ENCODE peak calls at places on chromosomes 5 and 9, in six cellular contexts. L is endothelial cell of umbilical vein, P is HCT116, C is Panc1, U is GM12891, Q is HL-60. M is an unnamed sample.

GRCh38 chr5:39780341-39780740 is 355.6 kb upstream of the DAB2 start:
- DNase-seq in L (peak; percentile 82), P (no peak), C (no peak), U (no peak), Q (no peak), M (no peak)

GRCh38 chr5:2749514-2750025 is 1.9 kb downstream of the IRX2 start:
- DNase-seq in L (no peak), P (no peak), C (no peak), U (no peak), Q (no peak), M (no peak)

GRCh38 chr9:96651626-96652025 is 3.5 kb downstream of the PRXL2C start:
- DNase-seq in L (peak; percentile 31), P (no peak), C (no peak), U (no peak), Q (no peak), M (no peak)

GRCh38 chr9:93510041-93510440 is 56.7 kb upstream of the FAM120AOS start:
- DNase-seq in L (no peak), P (no peak), C (no peak), U (no peak), Q (no peak), M (no peak)

GRCh38 chr5:136655429-136655828 is 290.1 kb upstream of the TRPC7 start:
- DNase-seq in L (peak; percentile 84), P (no peak), C (no peak), U (no peak), Q (no peak), M (no peak)

GRCh38 chr9:78399153-78399552 is 102.2 kb downstream of the PSAT1 start:
- DNase-seq in L (no peak), P (no peak), C (no peak), U (no peak), Q (no peak), M (no peak)

GRCh38 chr5:65779643-65780042 is 57.6 kb downstream of the NLN start:
- DNase-seq in L (no peak), P (no peak), C (no peak), U (no peak), Q (no peak), M (no peak)

GRCh38 chr5:75601996-75602395 is 9.3 kb upstream of the ANKDD1B start:
- DNase-seq in L (no peak), P (no peak), C (no peak), U (no peak), Q (no peak), M (no peak)

GRCh38 chr9:92725266-92725545 is 39.4 kb downstream of the BICD2 start:
- DNase-seq in L (no peak), P (no peak), C (no peak), U (no peak), Q (no peak), M (no peak)

GRCh38 chr5:139514486-139514856 is 31.9 kb upstream of the STING1 start:
- DNase-seq in L (no peak), P (no peak), C (no peak), U (no peak), Q (no peak), M (no peak)

GRCh38 chr5:38317887-38318286 is 59.5 kb downstream of the EGFLAM start:
- DNase-seq in L (no peak), P (no peak), C (no peak), U (no peak), Q (no peak), M (no peak)

GRCh38 chr5:102421647-102422046 is 77.2 kb downstream of the SLCO6A1 start:
- DNase-seq in L (no peak), P (peak; percentile 3), C (no peak), U (no peak), Q (no peak), M (no peak)

GRCh38 chr5:57780306-57780958 is 297.8 kb upstream of the ACTBL2 start:
- DNase-seq in L (peak; percentile 93), P (no peak), C (no peak), U (no peak), Q (no peak), M (no peak)

GRCh38 chr5:29382735-29383280 is 1810.7 kb upstream of the CDH6 start:
- DNase-seq in L (no peak), P (no peak), C (no peak), U (no peak), Q (no peak), M (no peak)

GRCh38 chr9:98991981-98992884 is 48.5 kb downstream of the COL15A1 start:
- DNase-seq in L (no peak), P (no peak), C (no peak), U (no peak), Q (no peak), M (no peak)

GRCh38 chr9:98990181-98990870 is 46.6 kb downstream of the COL15A1 start:
- DNase-seq in L (no peak), P (no peak), C (no peak), U (no peak), Q (no peak), M (no peak)

GRCh38 chr9:98992885-98993569 is 49.3 kb downstream of the COL15A1 start:
- DNase-seq in L (no peak), P (no peak), C (no peak), U (no peak), Q (no peak), M (no peak)

GRCh38 chr9:98986866-98987653 is 43.4 kb downstream of the COL15A1 start:
- DNase-seq in L (no peak), P (no peak), C (no peak), U (no peak), Q (no peak), M (no peak)

DNA sequence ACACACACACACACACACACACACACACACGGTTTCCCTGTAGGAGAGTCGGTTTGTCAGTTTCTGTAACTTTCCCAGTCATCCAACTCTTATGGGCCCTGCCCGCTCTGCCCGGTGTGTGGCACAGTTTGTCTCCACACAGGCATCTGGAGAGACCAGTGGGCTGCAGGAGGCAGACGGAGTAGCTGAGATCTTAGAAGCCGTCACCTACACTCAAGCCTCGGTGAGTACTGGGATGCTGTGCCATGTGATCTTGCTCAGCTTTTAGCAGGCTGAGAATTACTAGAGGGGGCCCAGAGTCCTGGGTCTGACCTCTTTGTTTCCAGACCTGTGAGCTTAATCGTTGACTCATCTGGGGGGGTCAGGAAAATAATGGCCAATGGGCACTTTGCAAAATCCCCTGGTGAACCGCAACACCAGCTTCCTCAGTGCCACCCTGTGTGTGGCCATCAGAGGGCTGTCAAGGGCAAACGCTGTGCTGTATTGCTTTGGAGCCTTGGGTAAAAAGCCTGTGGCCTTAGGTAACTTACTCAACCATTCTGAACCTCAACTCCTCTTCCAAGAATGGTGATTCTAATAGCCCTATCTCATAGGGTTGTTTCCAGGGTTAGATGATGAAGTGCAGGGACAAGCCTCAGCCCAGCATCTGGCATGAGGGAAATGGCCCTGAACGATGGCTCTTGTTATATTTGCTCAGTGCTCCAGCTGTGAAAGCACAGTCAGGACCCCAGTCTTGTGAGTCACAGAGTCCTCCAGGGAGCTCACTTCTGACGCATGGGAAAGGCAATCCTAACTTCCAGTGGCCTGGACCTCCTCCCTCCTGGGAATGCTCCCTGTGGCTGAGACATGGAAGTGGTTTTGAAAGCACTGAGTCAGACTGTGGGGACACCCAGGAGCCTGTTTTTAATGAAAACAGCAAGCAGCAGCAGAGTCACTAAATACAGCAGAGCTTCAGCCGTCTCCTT is 45.6 kb downstream of the COL15A1 start:
- DNase-seq in L (no peak), P (peak; percentile 40), C (no peak), U (no peak), Q (peak; percentile 34), M (no peak)
- TF ChIP-seq POLR2AphosphoS5 in L (no peak), P (no peak), C (no peak), U (no peak), Q (no peak), M (no peak)

GRCh38 chr5:176884571-176884890 is 14.6 kb downstream of the HK3 start:
- DNase-seq in L (no peak), P (no peak), C (no peak), U (no peak), Q (no peak), M (no peak)
- TF ChIP-seq POLR2AphosphoS5 in L (no peak), P (no peak), C (no peak), U (no peak), Q (no peak), M (no peak)

GRCh38 chr9:4590430-4591122 is 71.5 kb upstream of the PLPP6 start:
- DNase-seq in L (no peak), P (no peak), C (no peak), U (no peak), Q (no peak), M (no peak)
- TF ChIP-seq POLR2AphosphoS5 in L (no peak), P (no peak), C (no peak), U (no peak), Q (no peak), M (no peak)

GRCh38 chr9:86703346-86703745 is 244.0 kb downstream of the GAS1 start:
- DNase-seq in L (no peak), P (no peak), C (no peak), U (no peak), Q (no peak), M (no peak)
- TF ChIP-seq POLR2AphosphoS5 in L (no peak), P (no peak), C (no peak), U (no peak), Q (no peak), M (no peak)

DNA sequence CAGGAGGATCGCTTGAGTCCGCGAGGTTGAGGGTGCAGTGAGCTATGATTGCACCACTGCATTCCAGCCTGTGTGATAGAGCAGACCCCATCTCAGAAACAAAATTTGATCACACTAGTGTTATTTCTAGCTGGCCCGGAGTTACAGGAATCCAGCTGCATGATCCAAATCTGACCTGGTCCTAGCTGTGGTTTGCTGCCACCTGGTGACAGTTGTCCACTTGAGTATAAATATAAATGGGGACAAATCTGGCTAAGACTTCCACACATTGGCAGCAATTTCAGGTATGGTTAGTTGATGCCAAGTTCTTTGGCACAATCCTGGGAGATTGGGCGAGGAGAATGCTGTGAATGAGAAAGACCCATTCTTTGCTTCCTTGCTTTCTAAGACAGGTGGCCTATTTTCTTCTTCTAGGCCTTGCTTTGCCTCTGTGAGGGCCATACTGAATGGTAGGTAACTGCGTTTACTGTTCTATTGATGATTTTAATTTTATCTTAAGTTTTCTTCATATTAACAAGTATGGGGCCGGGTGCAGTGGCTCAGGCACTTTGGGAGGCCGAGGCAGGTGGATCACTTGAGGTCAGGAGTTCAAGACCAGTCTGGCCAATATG is 35.4 kb downstream of the UBE2R2 start:
- DNase-seq in L (peak; percentile 77), P (peak; percentile 43), C (peak; percentile 47), U (no peak), Q (no peak), M (no peak)
- TF ChIP-seq POLR2AphosphoS5 in L (no peak), P (no peak), C (no peak), U (no peak), Q (no peak), M (no peak)

DNA sequence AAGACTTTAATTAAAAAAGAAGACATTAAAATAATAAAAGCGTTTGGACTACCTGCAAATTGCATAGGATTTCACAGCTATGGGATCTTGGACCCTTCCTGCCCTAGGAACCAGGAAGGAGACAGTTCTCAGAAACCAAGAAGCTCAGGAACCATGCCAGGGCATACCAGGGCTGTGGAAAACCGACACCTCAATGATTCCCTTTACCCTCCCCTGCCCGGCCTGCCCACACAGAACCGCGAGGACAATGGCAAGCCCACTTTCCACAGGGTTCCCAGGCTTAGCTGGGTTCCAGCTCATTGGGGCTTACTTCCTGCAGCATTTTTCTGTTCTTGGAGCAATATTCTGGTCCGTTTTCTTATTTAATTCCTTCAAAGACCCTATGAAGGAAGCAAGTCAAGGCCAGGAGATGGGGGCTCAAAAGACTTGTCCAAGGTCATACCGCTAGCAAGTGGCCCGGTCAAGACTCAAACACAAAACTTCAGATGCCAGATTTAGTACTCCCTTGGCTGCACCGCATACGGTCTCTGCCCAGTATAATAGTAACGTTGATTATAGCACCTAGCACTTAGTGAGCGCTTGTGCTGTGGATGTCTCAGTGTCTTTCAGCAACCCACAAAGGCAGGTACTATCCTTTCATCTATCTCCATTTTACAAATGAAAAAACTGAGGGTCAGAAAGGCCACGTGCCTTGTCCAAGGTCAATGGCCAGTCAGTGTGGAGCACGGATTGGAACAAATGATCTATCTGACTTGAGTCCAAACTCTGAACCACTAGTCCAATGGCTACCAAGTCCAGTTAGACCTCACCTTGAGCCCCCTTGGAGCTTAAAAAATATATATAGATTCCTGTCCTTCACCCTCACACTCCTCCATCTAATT is 6.8 kb downstream of the FAT2 start:
- DNase-seq in L (no peak), P (no peak), C (no peak), U (no peak), Q (no peak), M (no peak)
- TF ChIP-seq POLR2AphosphoS5 in L (no peak), P (no peak), C (no peak), U (no peak), Q (no peak), M (no peak)